ENCODE peak calls at places on chromosome 17, in seven cellular contexts. Y, D, R, S, F, W and X are unnamed samples.

GRCh38 chr17:39231091-39231561 is 5.4 kb upstream of the STAC2 start:
- DNase-seq in Y (no peak), D (no peak), R (no peak), S (no peak), F (no peak), W (no peak), X (no peak)

GRCh38 chr17:49016775-49017463 is 19.7 kb downstream of the IGF2BP1 start:
- DNase-seq in Y (peak), D (peak), R (no peak), S (no peak), F (no peak), W (no peak), X (no peak)

GRCh38 chr17:7043544-7044268 is at the start of gene SLC16A11:
- DNase-seq in Y (peak), D (peak), R (peak), S (no peak), F (no peak), W (no peak), X (no peak)

GRCh38 chr17:39923836-39924690 is 3.3 kb downstream of the ORMDL3 start:
- DNase-seq in Y (peak), D (no peak), R (no peak), S (no peak), F (no peak), W (no peak), X (no peak)

GRCh38 chr17:73419896-73420295 is 108.1 kb upstream of the CDC42EP4 start:
- DNase-seq in Y (no peak), D (no peak), R (no peak), S (no peak), F (no peak), W (no peak), X (no peak)

GRCh38 chr17:22193113-22193512 is 500.8 kb downstream of the KCNJ18 start:
- DNase-seq in Y (no peak), D (no peak), R (no peak), S (no peak), F (no peak), W (no peak), X (no peak)

GRCh38 chr17:78360371-78361226 is 722 bp upstream of the SOCS3 start:
- DNase-seq in Y (peak), D (peak), R (peak), S (peak), F (peak), W (peak), X (no peak)

GRCh38 chr17:39099686-39100293 is 51.6 kb downstream of the PLXDC1 start:
- DNase-seq in Y (no peak), D (no peak), R (no peak), S (no peak), F (no peak), W (no peak), X (no peak)

GRCh38 chr17:82020874-82021727 is 1.6 kb downstream of the CENPX start:
- DNase-seq in Y (peak), D (peak), R (peak), S (peak), F (no peak), W (peak), X (no peak)